ENCODE peak calls at places on chromosome X, in ten cellular contexts. I, D, U, F, C, B, Y, K, Z and N are unnamed samples.

GRCh38 chrX:134949271-134949670 is 41.5 kb upstream of the SMIM10 start:
- DNase-seq in I (no peak), D (peak; percentile 42), U (no peak), F (no peak), C (no peak), B (no peak), Y (no peak), K (peak; percentile 49), Z (no peak), N (no peak)

GRCh38 chrX:110846071-110846470 is 50.5 kb upstream of the CHRDL1 start:
- DNase-seq in I (no peak), D (peak; percentile 38), U (no peak), F (no peak), C (no peak), B (no peak), Y (no peak), K (no peak), Z (no peak), N (no peak)

GRCh38 chrX:39205467-39205866 is 404.2 kb downstream of the MID1IP1 start:
- DNase-seq in I (no peak), D (no peak), U (no peak), F (no peak), C (no peak), B (no peak), Y (no peak), K (no peak), Z (no peak), N (no peak)

GRCh38 chrX:11334165-11334564 is 41.0 kb downstream of the AMELX start:
- DNase-seq in I (no peak), D (peak; percentile 20), U (no peak), F (no peak), C (no peak), B (no peak), Y (no peak), K (peak; percentile 27), Z (no peak), N (no peak)

GRCh38 chrX:67614006-67614405 is 70.2 kb downstream of the AR start:
- DNase-seq in I (peak; percentile 32), D (no peak), U (no peak), F (no peak), C (no peak), B (no peak), Y (no peak), K (no peak), Z (no peak), N (no peak)

GRCh38 chrX:143873343-143873742 is 10.5 kb upstream of the UBE2NL start:
- DNase-seq in I (peak; percentile 66), D (peak; percentile 73), U (no peak), F (no peak), C (no peak), B (no peak), Y (peak; percentile 16), K (peak; percentile 86), Z (no peak), N (no peak)

GRCh38 chrX:71604141-71604540 is 14.2 kb downstream of the CXCR3 start:
- DNase-seq in I (peak; percentile 8), D (peak; percentile 88), U (no peak), F (no peak), C (no peak), B (no peak), Y (no peak), K (peak; percentile 7), Z (no peak), N (no peak)

GRCh38 chrX:136065044-136065671 is 79.9 kb downstream of the SLC9A6 start:
- DNase-seq in I (peak; percentile 81), D (peak; percentile 73), U (no peak), F (no peak), C (no peak), B (no peak), Y (peak; percentile 47), K (peak; percentile 88), Z (peak; percentile 59), N (no peak)

GRCh38 chrX:1483843-1484637 is 31.3 kb upstream of the ASMTL start:
- DNase-seq in I (no peak), D (no peak), U (no peak), F (peak; percentile 81), C (no peak), B (peak; percentile 15), Y (no peak), K (no peak), Z (no peak), N (peak; percentile 77)

GRCh38 chrX:15881498-15881897 is 26.9 kb upstream of the AP1S2 start:
- DNase-seq in I (no peak), D (no peak), U (no peak), F (no peak), C (no peak), B (no peak), Y (no peak), K (no peak), Z (no peak), N (no peak)

GRCh38 chrX:105821471-105822081 is 763 bp upstream of the NRK start:
- DNase-seq in I (peak; percentile 41), D (no peak), U (peak; percentile 24), F (no peak), C (no peak), B (no peak), Y (no peak), K (peak; percentile 62), Z (no peak), N (no peak)

GRCh38 chrX:105820247-105820646 is 2.1 kb upstream of the NRK start:
- DNase-seq in I (no peak), D (no peak), U (no peak), F (no peak), C (no peak), B (no peak), Y (no peak), K (no peak), Z (no peak), N (no peak)

GRCh38 chrX:105816517-105816916 is 5.8 kb upstream of the NRK start:
- DNase-seq in I (no peak), D (no peak), U (no peak), F (peak; percentile 0), C (no peak), B (no peak), Y (no peak), K (no peak), Z (no peak), N (no peak)

GRCh38 chrX:105823092-105823454 is 734 bp downstream of the NRK start:
- DNase-seq in I (no peak), D (no peak), U (no peak), F (no peak), C (no peak), B (no peak), Y (no peak), K (no peak), Z (no peak), N (no peak)

DNA sequence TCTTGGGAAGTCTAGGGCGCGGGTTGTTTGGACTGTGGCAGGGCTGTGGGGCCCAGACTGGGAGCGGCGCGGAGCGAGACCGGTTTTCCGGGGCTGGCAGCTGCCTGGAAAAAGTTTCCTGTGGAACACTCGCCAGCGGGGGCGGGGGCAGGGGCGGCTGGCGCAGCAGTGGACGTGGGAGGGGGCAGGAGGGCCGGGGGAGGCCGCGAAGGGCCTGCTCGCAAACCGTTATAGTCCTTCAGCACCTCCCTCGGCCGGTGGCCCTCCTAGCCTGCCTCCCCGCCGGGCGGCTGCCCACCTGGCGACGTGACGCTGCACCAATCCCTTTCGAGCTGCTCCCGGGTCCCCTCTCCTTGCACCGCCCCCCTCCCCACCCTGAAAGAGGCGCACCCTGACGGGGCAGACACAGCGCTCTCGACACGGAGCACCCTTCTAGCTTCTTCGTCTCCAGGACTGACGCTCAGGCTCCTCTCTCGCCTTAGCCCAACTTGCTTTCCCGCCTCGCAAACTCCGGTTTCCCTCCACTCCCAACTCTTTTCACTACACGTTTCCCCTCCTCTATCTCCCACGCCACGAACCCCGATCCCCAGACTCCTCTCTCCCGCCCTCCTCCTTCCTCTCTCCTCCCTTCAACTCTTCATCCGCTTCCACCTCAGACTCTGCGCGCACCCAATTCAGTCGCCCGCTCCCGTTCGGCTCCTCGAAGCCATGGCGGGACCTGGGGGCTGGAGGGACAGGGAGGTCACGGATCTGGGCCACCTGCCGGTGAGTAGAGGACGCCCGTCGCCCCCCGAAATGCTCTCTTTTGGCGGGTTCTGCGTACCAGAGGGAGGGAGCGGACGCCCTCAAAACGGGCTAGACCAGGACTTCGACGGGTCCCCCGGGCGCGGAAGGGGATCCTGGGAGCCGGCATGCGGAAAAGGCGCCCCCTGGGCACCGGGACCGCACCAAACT is at the start of gene NRK:
- DNase-seq in I (peak; percentile 42), D (no peak), U (peak; percentile 71), F (no peak), C (no peak), B (no peak), Y (no peak), K (no peak), Z (peak; percentile 22), N (no peak)
- H3K4me3 ChIP-seq in I (peak within 1 kb of the TSS; percentile 56), D (peak within 1 kb of the TSS; percentile 26), U (peak within 1 kb of the TSS; percentile 43), F (no peak within 1 kb of the TSS), C (no peak within 1 kb of the TSS), B (peak within 1 kb of the TSS; percentile 31), Y (no peak within 1 kb of the TSS), K (peak within 1 kb of the TSS; percentile 76), Z (peak within 1 kb of the TSS; percentile 58), N (no peak within 1 kb of the TSS)

GRCh38 chrX:146881521-146881920 is 67.0 kb upstream of the CXorf51A start:
- DNase-seq in I (no peak), D (no peak), U (no peak), F (no peak), C (no peak), B (no peak), Y (no peak), K (no peak), Z (no peak), N (no peak)

GRCh38 chrX:146887020-146887419 is 72.5 kb upstream of the CXorf51A start:
- DNase-seq in I (no peak), D (no peak), U (no peak), F (no peak), C (no peak), B (no peak), Y (no peak), K (no peak), Z (no peak), N (no peak)
- TF ChIP-seq CTCF in I (no peak), D (no peak), U (no peak), F (no peak), C (no peak), B (no peak), Y (no peak), K (no peak), Z (no peak), N (no peak)

GRCh38 chrX:130170752-130171445 is 863 bp upstream of the RAB33A start:
- DNase-seq in I (no peak), D (no peak), U (no peak), F (peak; percentile 80), C (no peak), B (no peak), Y (no peak), K (no peak), Z (peak; percentile 41), N (peak; percentile 73)
- H3K4me3 ChIP-seq in I (peak overlapping the region; percentile 44), D (peak overlapping the region; percentile 46), U (peak overlapping the region; percentile 29), F (peak overlapping the region; percentile 68), C (peak overlapping the region; percentile 43), B (peak overlapping the region; percentile 52), Y (peak overlapping the region; percentile 55), K (peak overlapping the region; percentile 56), Z (peak overlapping the region; percentile 69), N (peak overlapping the region; percentile 67)

GRCh38 chrX:50407976-50408375 is 62.6 kb downstream of the DGKK start:
- DNase-seq in I (no peak), D (no peak), U (no peak), F (no peak), C (no peak), B (no peak), Y (no peak), K (no peak), Z (no peak), N (no peak)
- TF ChIP-seq CTCF in I (no peak), D (no peak), U (no peak), F (no peak), C (no peak), B (no peak), Y (no peak), K (no peak), Z (no peak), N (no peak)